ENCODE peak calls at places on chromosomes 5 and 9, in nine cellular contexts. One of them, this sample, is unnamed.

GRCh38 chr9:126947529-126947928 is 32.9 kb downstream of the RALGPS1 start:
- DNase-seq in nephron progenitor cell: no peak
- DNase-seq in right lobe of liver: no peak
- DNase-seq in spleen: no peak
- DNase-seq in GM23338: peak; percentile 86
- DNase-seq in astrocyte: no peak
- DNase-seq in epithelial cell of esophagus: peak; percentile 22
- DNase-seq in A549: no peak
- DNase-seq in GM13976: no peak
- DNase-seq in this sample: no peak

GRCh38 chr5:95595289-95595931 is 24.5 kb upstream of the GPR150 start:
- DNase-seq in nephron progenitor cell: no peak
- DNase-seq in right lobe of liver: peak; percentile 78
- DNase-seq in spleen: no peak
- DNase-seq in GM23338: no peak
- DNase-seq in astrocyte: no peak
- DNase-seq in epithelial cell of esophagus: peak; percentile 24
- DNase-seq in A549: no peak
- DNase-seq in GM13976: no peak
- DNase-seq in this sample: no peak

GRCh38 chr5:91022518-91022917 is 360.6 kb downstream of the ARRDC3 start:
- DNase-seq in nephron progenitor cell: no peak
- DNase-seq in right lobe of liver: no peak
- DNase-seq in spleen: no peak
- DNase-seq in GM23338: no peak
- DNase-seq in astrocyte: no peak
- DNase-seq in epithelial cell of esophagus: no peak
- DNase-seq in A549: no peak
- DNase-seq in GM13976: no peak
- DNase-seq in this sample: no peak

GRCh38 chr9:129026442-129027223 is 1.5 kb downstream of the SH3GLB2 start:
- DNase-seq in nephron progenitor cell: peak; percentile 63
- DNase-seq in right lobe of liver: peak; percentile 46
- DNase-seq in spleen: no peak
- DNase-seq in GM23338: peak; percentile 76
- DNase-seq in astrocyte: no peak
- DNase-seq in epithelial cell of esophagus: peak; percentile 46
- DNase-seq in A549: no peak
- DNase-seq in GM13976: no peak
- DNase-seq in this sample: no peak

GRCh38 chr5:27652505-27652904 is 614.1 kb upstream of the CDH9 start:
- DNase-seq in nephron progenitor cell: peak; percentile 11
- DNase-seq in right lobe of liver: no peak
- DNase-seq in spleen: no peak
- DNase-seq in GM23338: peak; percentile 64
- DNase-seq in astrocyte: no peak
- DNase-seq in epithelial cell of esophagus: peak; percentile 55
- DNase-seq in A549: peak; percentile 11
- DNase-seq in GM13976: no peak
- DNase-seq in this sample: no peak

GRCh38 chr5:158175664-158176507 is 316.9 kb upstream of the CLINT1 start:
- DNase-seq in nephron progenitor cell: no peak
- DNase-seq in right lobe of liver: no peak
- DNase-seq in spleen: no peak
- DNase-seq in GM23338: no peak
- DNase-seq in astrocyte: no peak
- DNase-seq in epithelial cell of esophagus: no peak
- DNase-seq in A549: no peak
- DNase-seq in GM13976: no peak
- DNase-seq in this sample: no peak

GRCh38 chr9:115170674-115171073 is 52.7 kb upstream of the TNC start:
- DNase-seq in nephron progenitor cell: no peak
- DNase-seq in right lobe of liver: no peak
- DNase-seq in spleen: no peak
- DNase-seq in GM23338: no peak
- DNase-seq in astrocyte: peak; percentile 55
- DNase-seq in epithelial cell of esophagus: peak; percentile 81
- DNase-seq in A549: peak; percentile 45
- DNase-seq in GM13976: no peak
- DNase-seq in this sample: no peak

GRCh38 chr5:32545102-32545847 is 40.1 kb upstream of the SUB1 start:
- DNase-seq in nephron progenitor cell: no peak
- DNase-seq in right lobe of liver: no peak
- DNase-seq in spleen: no peak
- DNase-seq in GM23338: no peak
- DNase-seq in astrocyte: no peak
- DNase-seq in epithelial cell of esophagus: no peak
- DNase-seq in A549: no peak
- DNase-seq in GM13976: no peak
- DNase-seq in this sample: no peak

GRCh38 chr9:124202447-124202971 is 55.2 kb upstream of the NEK6 start:
- DNase-seq in nephron progenitor cell: no peak
- DNase-seq in right lobe of liver: no peak
- DNase-seq in spleen: peak; percentile 91
- DNase-seq in GM23338: no peak
- DNase-seq in astrocyte: no peak
- DNase-seq in epithelial cell of esophagus: no peak
- DNase-seq in A549: no peak
- DNase-seq in GM13976: peak; percentile 76
- DNase-seq in this sample: peak; percentile 81

GRCh38 chr9:88593537-88594185 is 58.7 kb downstream of the NXNL2 start:
- DNase-seq in nephron progenitor cell: peak; percentile 36
- DNase-seq in right lobe of liver: peak; percentile 61
- DNase-seq in spleen: no peak
- DNase-seq in GM23338: peak; percentile 65
- DNase-seq in astrocyte: peak; percentile 30
- DNase-seq in epithelial cell of esophagus: peak; percentile 58
- DNase-seq in A549: peak; percentile 57
- DNase-seq in GM13976: peak; percentile 60
- DNase-seq in this sample: peak; percentile 60

GRCh38 chr5:17219006-17219422 is 1.6 kb downstream of the BASP1 start:
- DNase-seq in nephron progenitor cell: peak; percentile 69
- DNase-seq in right lobe of liver: no peak
- DNase-seq in spleen: peak; percentile 84
- DNase-seq in GM23338: peak; percentile 80
- DNase-seq in astrocyte: no peak
- DNase-seq in epithelial cell of esophagus: no peak
- DNase-seq in A549: peak; percentile 61
- DNase-seq in GM13976: peak; percentile 48
- DNase-seq in this sample: peak; percentile 41

GRCh38 chr5:10351199-10351881 is 2.2 kb upstream of the MARCHF6 start:
- DNase-seq in nephron progenitor cell: no peak
- DNase-seq in right lobe of liver: no peak
- DNase-seq in spleen: no peak
- DNase-seq in GM23338: no peak
- DNase-seq in astrocyte: peak; percentile 88
- DNase-seq in epithelial cell of esophagus: peak; percentile 93
- DNase-seq in A549: no peak
- DNase-seq in GM13976: no peak
- DNase-seq in this sample: no peak

GRCh38 chr5:142740474-142740873 is 29.7 kb upstream of the ARHGAP26 start:
- DNase-seq in nephron progenitor cell: no peak
- DNase-seq in right lobe of liver: no peak
- DNase-seq in spleen: no peak
- DNase-seq in GM23338: no peak
- DNase-seq in astrocyte: no peak
- DNase-seq in epithelial cell of esophagus: peak; percentile 72
- DNase-seq in A549: peak; percentile 41
- DNase-seq in GM13976: no peak
- DNase-seq in this sample: no peak

GRCh38 chr9:118929317-118929716 is 439.9 kb downstream of the BRINP1 start:
- DNase-seq in nephron progenitor cell: no peak
- DNase-seq in right lobe of liver: no peak
- DNase-seq in spleen: no peak
- DNase-seq in GM23338: no peak
- DNase-seq in astrocyte: peak; percentile 96
- DNase-seq in epithelial cell of esophagus: peak; percentile 16
- DNase-seq in A549: no peak
- DNase-seq in GM13976: no peak
- DNase-seq in this sample: no peak

GRCh38 chr5:130286971-130287370 is 382.7 kb downstream of the CHSY3 start:
- DNase-seq in nephron progenitor cell: no peak
- DNase-seq in right lobe of liver: no peak
- DNase-seq in spleen: no peak
- DNase-seq in GM23338: no peak
- DNase-seq in astrocyte: peak; percentile 22
- DNase-seq in epithelial cell of esophagus: no peak
- DNase-seq in A549: no peak
- DNase-seq in GM13976: no peak
- DNase-seq in this sample: no peak

GRCh38 chr5:137097203-137097602 is 401.9 kb downstream of the SPOCK1 start:
- DNase-seq in nephron progenitor cell: no peak
- DNase-seq in right lobe of liver: no peak
- DNase-seq in spleen: no peak
- DNase-seq in GM23338: no peak
- DNase-seq in astrocyte: no peak
- DNase-seq in epithelial cell of esophagus: no peak
- DNase-seq in A549: no peak
- DNase-seq in GM13976: no peak
- DNase-seq in this sample: no peak

GRCh38 chr9:2496934-2497333 is 124.7 kb upstream of the VLDLR start:
- DNase-seq in nephron progenitor cell: no peak
- DNase-seq in right lobe of liver: no peak
- DNase-seq in spleen: no peak
- DNase-seq in GM23338: no peak
- DNase-seq in astrocyte: no peak
- DNase-seq in epithelial cell of esophagus: no peak
- DNase-seq in A549: no peak
- DNase-seq in GM13976: no peak
- DNase-seq in this sample: no peak

GRCh38 chr9:31719262-31719661 is 665.2 kb upstream of the ACO1 start:
- DNase-seq in nephron progenitor cell: no peak
- DNase-seq in right lobe of liver: no peak
- DNase-seq in spleen: no peak
- DNase-seq in GM23338: no peak
- DNase-seq in astrocyte: no peak
- DNase-seq in epithelial cell of esophagus: peak; percentile 67
- DNase-seq in A549: no peak
- DNase-seq in GM13976: no peak
- DNase-seq in this sample: no peak

GRCh38 chr9:85716031-85716877 is 25.5 kb downstream of the AGTPBP1 start:
- DNase-seq in nephron progenitor cell: no peak
- DNase-seq in right lobe of liver: no peak
- DNase-seq in spleen: no peak
- DNase-seq in GM23338: peak; percentile 78
- DNase-seq in astrocyte: no peak
- DNase-seq in epithelial cell of esophagus: no peak
- DNase-seq in A549: no peak
- DNase-seq in GM13976: peak; percentile 39
- DNase-seq in this sample: peak; percentile 35

GRCh38 chr5:78627175-78627574 is 21.4 kb downstream of the LHFPL2 start:
- DNase-seq in nephron progenitor cell: no peak
- DNase-seq in right lobe of liver: no peak
- DNase-seq in spleen: no peak
- DNase-seq in GM23338: no peak
- DNase-seq in astrocyte: peak; percentile 30
- DNase-seq in epithelial cell of esophagus: peak; percentile 34
- DNase-seq in A549: peak; percentile 33
- DNase-seq in GM13976: no peak
- DNase-seq in this sample: no peak
- TF ChIP-seq CTCF in nephron progenitor cell: no peak
- TF ChIP-seq CTCF in right lobe of liver: peak; percentile 14
- TF ChIP-seq CTCF in spleen: no peak
- TF ChIP-seq CTCF in GM23338: peak; percentile 53
- TF ChIP-seq CTCF in astrocyte: peak; percentile 34
- TF ChIP-seq CTCF in epithelial cell of esophagus: peak; percentile 54
- TF ChIP-seq CTCF in A549: peak; percentile 44
- TF ChIP-seq CTCF in GM13976: no peak
- TF ChIP-seq CTCF in this sample: no peak

GRCh38 chr9:4117835-4118610 is 181.8 kb downstream of the GLIS3 start:
- DNase-seq in nephron progenitor cell: no peak
- DNase-seq in right lobe of liver: peak; percentile 49
- DNase-seq in spleen: peak; percentile 82
- DNase-seq in GM23338: peak; percentile 61
- DNase-seq in astrocyte: no peak
- DNase-seq in epithelial cell of esophagus: no peak
- DNase-seq in A549: peak; percentile 31
- DNase-seq in GM13976: peak; percentile 69
- DNase-seq in this sample: peak; percentile 53
- TF ChIP-seq CTCF in nephron progenitor cell: no peak
- TF ChIP-seq CTCF in right lobe of liver: peak; percentile 41
- TF ChIP-seq CTCF in spleen: peak; percentile 40
- TF ChIP-seq CTCF in GM23338: peak; percentile 89
- TF ChIP-seq CTCF in astrocyte: peak; percentile 16
- TF ChIP-seq CTCF in epithelial cell of esophagus: peak; percentile 16
- TF ChIP-seq CTCF in A549: peak; percentile 13
- TF ChIP-seq CTCF in GM13976: peak; percentile 54
- TF ChIP-seq CTCF in this sample: peak; percentile 81

GRCh38 chr5:65925094-65925600 is 1.2 kb upstream of the ERBIN start:
- DNase-seq in nephron progenitor cell: no peak
- DNase-seq in right lobe of liver: peak; percentile 81
- DNase-seq in spleen: peak; percentile 97
- DNase-seq in GM23338: peak; percentile 68
- DNase-seq in astrocyte: peak; percentile 83
- DNase-seq in epithelial cell of esophagus: peak; percentile 74
- DNase-seq in A549: peak; percentile 77
- DNase-seq in GM13976: peak; percentile 84
- DNase-seq in this sample: peak; percentile 82
- TF ChIP-seq CTCF in nephron progenitor cell: no peak
- TF ChIP-seq CTCF in right lobe of liver: no peak
- TF ChIP-seq CTCF in spleen: no peak
- TF ChIP-seq CTCF in GM23338: no peak
- TF ChIP-seq CTCF in astrocyte: no peak
- TF ChIP-seq CTCF in epithelial cell of esophagus: no peak
- TF ChIP-seq CTCF in A549: no peak
- TF ChIP-seq CTCF in GM13976: no peak
- TF ChIP-seq CTCF in this sample: no peak

GRCh38 chr5:171628344-171628743 is 157.3 kb upstream of the SMIM23 start:
- DNase-seq in nephron progenitor cell: no peak
- DNase-seq in right lobe of liver: peak; percentile 49
- DNase-seq in spleen: no peak
- DNase-seq in GM23338: no peak
- DNase-seq in astrocyte: no peak
- DNase-seq in epithelial cell of esophagus: no peak
- DNase-seq in A549: no peak
- DNase-seq in GM13976: no peak
- DNase-seq in this sample: no peak
- TF ChIP-seq CTCF in nephron progenitor cell: no peak
- TF ChIP-seq CTCF in right lobe of liver: no peak
- TF ChIP-seq CTCF in spleen: no peak
- TF ChIP-seq CTCF in GM23338: no peak
- TF ChIP-seq CTCF in astrocyte: no peak
- TF ChIP-seq CTCF in epithelial cell of esophagus: no peak
- TF ChIP-seq CTCF in A549: no peak
- TF ChIP-seq CTCF in GM13976: no peak
- TF ChIP-seq CTCF in this sample: no peak

This sample was measured in GM10248.